ENCODE peak calls at places on chromosomes 7 and 10, in four cellular contexts. Z is adrenal gland, T is heart right ventricle, L is IMR-90. N is an unnamed sample. For H3K4me1, the result is how much of the 10 kb centered on the place peaks cover.

GRCh38 chr7:49986191-49986590 is 106.9 kb downstream of the ZPBP start:
- DNase-seq in Z (no peak), T (no peak), L (no peak), N (no peak)

GRCh38 chr10:42980553-42981357 is 96.1 kb upstream of the RET start:
- DNase-seq in Z (peak), T (no peak), L (no peak), N (no peak)

GRCh38 chr10:50637003-50637579 is 13.3 kb upstream of the SGMS1 start:
- DNase-seq in Z (no peak), T (no peak), L (peak), N (no peak)

GRCh38 chr10:30080161-30080560 is 20.8 kb upstream of the JCAD start:
- DNase-seq in Z (no peak), T (no peak), L (peak), N (no peak)

GRCh38 chr10:10326119-10326518 is 691.6 kb upstream of the CELF2 start:
- DNase-seq in Z (no peak), T (no peak), L (peak), N (no peak)

GRCh38 chr7:149669121-149669818 is 104.1 kb downstream of the ZNF467 start:
- DNase-seq in Z (no peak), T (no peak), L (peak), N (peak)

GRCh38 chr10:13100349-13101294 is 659 bp downstream of the OPTN start:
- DNase-seq in Z (peak), T (no peak), L (peak), N (peak)

GRCh38 chr10:33315891-33316290 is 18.6 kb downstream of the NRP1 start:
- DNase-seq in Z (no peak), T (no peak), L (no peak), N (no peak)

GRCh38 chr10:58318346-58318745 is 16.5 kb upstream of the UBE2D1 start:
- DNase-seq in Z (no peak), T (no peak), L (peak), N (no peak)

GRCh38 chr7:50356212-50356944 is 51.9 kb downstream of the IKZF1 start:
- DNase-seq in Z (no peak), T (peak), L (no peak), N (no peak)

GRCh38 chr7:39741942-39742623 is 118.7 kb downstream of the RALA start:
- DNase-seq in Z (no peak), T (no peak), L (peak), N (no peak)

GRCh38 chr10:3830946-3831345 is 45.9 kb upstream of the KLF6 start:
- DNase-seq in Z (no peak), T (no peak), L (no peak), N (peak)

GRCh38 chr7:77542399-77542798 is 5.3 kb downstream of the PTPN12 start:
- DNase-seq in Z (no peak), T (no peak), L (peak), N (peak)

GRCh38 chr7:101754432-101755159 is 62.8 kb upstream of the CUX1 start:
- DNase-seq in Z (no peak), T (peak), L (peak), N (peak)

GRCh38 chr7:1601956-1602355 is 32.1 kb upstream of the PSMG3 start:
- DNase-seq in Z (no peak), T (no peak), L (no peak), N (no peak)

GRCh38 chr7:107742678-107743566 is 1.0 kb upstream of the CBLL1 start:
- DNase-seq in Z (no peak), T (no peak), L (no peak), N (no peak)

GRCh38 chr10:23442936-23443335 is 4.1 kb downstream of the OTUD1 start:
- DNase-seq in Z (no peak), T (no peak), L (peak), N (peak)

GRCh38 chr7:14687241-14687640 is 215.3 kb downstream of the DGKB start:
- DNase-seq in Z (no peak), T (no peak), L (no peak), N (no peak)

GRCh38 chr7:96870201-96870600 is 135.2 kb upstream of the DLX6 start:
- DNase-seq in Z (no peak), T (no peak), L (no peak), N (peak)

GRCh38 chr10:22246680-22247391 is 29.0 kb upstream of the EBLN1 start:
- DNase-seq in Z (no peak), T (no peak), L (peak), N (peak)

GRCh38 chr10:73625004-73625883 is 16.0 kb downstream of the MYOZ1 start:
- DNase-seq in Z (peak), T (no peak), L (peak), N (peak)

GRCh38 chr10:119104653-119105024 is 726 bp downstream of the DENND10 start:
- DNase-seq in Z (peak), T (peak), L (no peak), N (no peak)

GRCh38 chr10:49302088-49302487 is 3.1 kb downstream of the C10orf71 start:
- DNase-seq in Z (no peak), T (no peak), L (no peak), N (no peak)

GRCh38 chr7:130960208-130960988 is 226.4 kb upstream of the KLF14 start:
- DNase-seq in Z (no peak), T (no peak), L (peak), N (peak)

GRCh38 chr10:88642991-88643390 is 21.3 kb upstream of the LIPF start:
- DNase-seq in Z (no peak), T (no peak), L (peak), N (peak)

GRCh38 chr10:110387983-110388681 is 83.4 kb upstream of the SMNDC1 start:
- DNase-seq in Z (no peak), T (no peak), L (no peak), N (no peak)

GRCh38 chr10:47419421-47419820 is 35.3 kb upstream of the ZNF488 start:
- DNase-seq in Z (no peak), T (no peak), L (no peak), N (no peak)

GRCh38 chr7:17506090-17506489 is 207.6 kb downstream of the AHR start:
- DNase-seq in Z (no peak), T (no peak), L (peak), N (no peak)

GRCh38 chr7:25456467-25457171 is 228.3 kb upstream of the NPVF start:
- DNase-seq in Z (peak), T (peak), L (no peak), N (no peak)

DNA sequence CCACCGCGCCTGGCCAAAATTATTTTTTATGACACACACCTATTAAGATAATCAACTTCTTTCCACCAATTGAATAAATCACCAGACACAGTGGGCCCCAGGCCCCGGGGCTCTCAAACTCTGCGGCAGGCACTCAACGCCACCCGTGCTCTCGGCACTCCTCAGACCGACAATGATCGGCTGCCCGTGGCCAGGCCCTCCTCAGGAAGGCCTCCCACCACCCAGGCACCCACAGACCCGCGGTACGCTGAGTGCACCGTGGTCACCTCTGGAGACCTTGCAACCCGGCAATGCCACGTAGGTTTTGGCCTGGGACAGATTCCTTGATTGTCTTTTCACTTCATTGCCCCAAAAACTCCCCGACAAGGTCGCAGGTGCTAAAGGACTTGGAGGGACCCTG is 6.9 kb downstream of the RADIL start:
- DNase-seq in Z (no peak), T (no peak), L (no peak), N (no peak)
- H3K4me1 ChIP-seq in Z (under half), T (under half), L (under half), N (under half)

DNA sequence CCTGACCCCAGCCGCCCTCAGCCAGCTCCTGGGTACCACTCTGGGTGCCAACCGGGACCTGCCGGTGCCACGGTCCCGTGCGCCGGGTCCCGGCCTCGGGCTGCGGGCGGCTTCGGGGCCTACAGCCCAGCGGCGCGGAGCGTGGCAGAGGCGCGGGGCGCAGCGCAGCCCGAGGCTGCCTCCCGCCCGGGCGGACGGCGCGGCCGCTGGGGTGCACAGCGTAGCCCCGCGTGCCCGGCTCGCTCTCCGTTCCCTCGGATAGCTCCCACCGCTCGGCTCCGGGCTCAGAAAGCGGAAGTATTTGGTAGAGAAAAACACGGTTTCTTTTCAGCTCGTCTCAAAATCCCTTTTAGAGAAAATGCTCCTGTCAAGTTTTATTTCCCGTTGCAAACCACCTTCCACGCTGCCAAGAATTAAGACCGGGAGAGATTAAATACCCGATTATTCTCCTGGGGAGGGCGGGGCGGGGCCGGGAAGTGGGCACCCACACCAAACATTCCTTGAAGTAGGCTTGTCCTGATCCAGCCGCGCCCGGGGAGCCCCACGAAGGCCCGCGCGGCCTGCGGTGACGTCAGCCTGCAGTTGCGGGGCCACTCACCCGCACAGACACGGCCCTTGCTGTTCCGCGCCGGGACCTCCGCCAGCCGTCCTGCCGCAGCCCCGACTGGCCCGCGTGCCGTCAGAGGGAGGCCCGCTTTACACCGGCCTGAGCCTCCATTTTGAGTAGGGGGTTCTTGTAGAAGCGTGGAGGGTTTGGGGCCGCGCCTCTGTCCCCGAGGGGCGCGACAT is 7.2 kb downstream of the HOXA13 start:
- DNase-seq in Z (no peak), T (no peak), L (no peak), N (peak)
- H3K4me3 ChIP-seq in Z (no peak), T (peak), L (peak), N (peak)

DNA sequence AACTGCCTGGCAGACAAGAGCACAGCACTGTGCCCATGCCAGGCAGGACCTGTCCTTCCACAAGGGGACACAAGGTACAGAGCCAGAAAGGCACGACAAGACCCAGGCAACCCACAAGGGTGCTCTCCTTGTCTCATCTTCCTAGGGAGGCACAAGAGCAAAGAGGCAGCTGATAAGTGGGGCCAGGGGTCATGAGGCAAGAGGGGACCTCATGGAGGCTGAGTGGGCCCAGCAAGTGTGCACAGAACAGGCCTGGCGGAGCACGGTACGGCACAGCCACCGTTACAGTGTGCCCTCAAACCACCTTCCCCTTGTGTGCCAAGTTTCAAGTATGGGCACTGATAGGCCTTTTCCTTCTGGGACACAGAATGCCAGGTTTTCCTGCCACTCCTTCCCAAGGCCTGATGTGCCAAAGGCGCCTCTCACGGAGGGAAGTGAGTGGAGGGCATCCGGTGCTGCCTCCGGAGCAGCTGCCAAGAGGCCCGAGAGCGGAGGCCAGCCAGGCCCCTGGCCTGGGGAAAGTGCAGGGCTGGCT is 75.6 kb downstream of the FAM53B start:
- DNase-seq in Z (no peak), T (no peak), L (no peak), N (no peak)
- H3K4me1 ChIP-seq in Z (under half), T (half or more), L (under half), N (half or more)

GRCh38 chr10:129949411-129950335 is 14.4 kb downstream of the EBF3 start:
- DNase-seq in Z (no peak), T (peak), L (peak), N (peak)
- H3K4me3 ChIP-seq in Z (no peak), T (peak), L (no peak), N (peak)

GRCh38 chr7:29480934-29481625 is 82.6 kb upstream of the PRR15 start:
- DNase-seq in Z (no peak), T (no peak), L (no peak), N (peak)
- H3K4me1 ChIP-seq in Z (under half), T (under half), L (under half), N (under half)

GRCh38 chr7:64465551-64465950 is 97.3 kb downstream of the ZNF680 start:
- DNase-seq in Z (no peak), T (no peak), L (no peak), N (no peak)

GRCh38 chr7:64469673-64470072 is 93.2 kb downstream of the ZNF680 start:
- DNase-seq in Z (no peak), T (no peak), L (no peak), N (no peak)

GRCh38 chr7:64463636-64464375 is 99.1 kb downstream of the ZNF680 start:
- DNase-seq in Z (peak), T (peak), L (peak), N (peak)
- H3K4me3 ChIP-seq in Z (no peak), T (peak), L (peak), N (no peak)

GRCh38 chr7:134891262-134892001 is 94.9 kb upstream of the AGBL3 start:
- DNase-seq in Z (peak), T (peak), L (peak), N (peak)
- H3K4me1 ChIP-seq in Z (under half), T (under half), L (under half), N (half or more)

GRCh38 chr7:92751902-92752901 is 84.2 kb downstream of the CDK6 start:
- DNase-seq in Z (no peak), T (no peak), L (peak), N (peak)
- H3K4me3 ChIP-seq in Z (no peak), T (no peak), L (no peak), N (peak)

DNA sequence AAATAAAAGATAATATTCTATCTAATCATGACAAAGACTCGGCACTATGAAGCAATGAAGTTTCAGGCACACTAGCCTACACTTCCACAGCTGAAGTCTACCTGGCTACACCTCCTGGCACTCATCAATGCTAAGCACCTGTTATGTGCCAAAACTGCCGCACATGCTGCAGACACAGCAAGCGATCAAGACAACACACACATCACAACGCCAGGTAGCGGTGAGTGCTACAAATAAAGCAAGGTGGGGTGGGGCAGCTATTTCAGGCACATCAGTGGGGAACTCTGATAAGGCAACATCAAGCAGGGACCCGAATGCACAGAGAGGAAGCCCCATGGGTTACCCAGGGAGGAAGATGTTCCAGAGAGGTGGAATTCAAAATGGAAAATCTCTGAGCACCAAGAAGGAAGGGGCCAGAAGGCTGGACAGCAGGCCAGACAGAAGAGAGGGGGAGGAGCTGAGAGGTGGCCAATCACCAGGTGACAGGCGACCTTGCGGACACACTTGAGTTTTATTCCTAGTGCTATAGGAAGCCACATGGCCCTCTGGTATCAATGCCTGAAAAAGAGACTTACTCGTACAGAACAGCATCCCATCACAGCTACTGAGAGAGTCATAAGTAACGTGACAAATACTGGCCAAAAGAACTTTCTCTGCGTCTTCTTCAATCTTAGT is 8.1 kb downstream of the PSAP start:
- DNase-seq in Z (no peak), T (no peak), L (no peak), N (no peak)
- H3K4me1 ChIP-seq in Z (half or more), T (half or more), L (under half), N (half or more)